ENCODE peak calls at places on chromosomes 11 and 22, in ten cellular contexts. M is transverse colon, P is HepG2, N is A549, C is stomach, Z is heart left ventricle, U is upper lobe of left lung, K is prostate gland, B is lower leg skin, W is Peyer's patch. Q is an unnamed sample.

GRCh38 chr11:107716884-107717532 is 5.2 kb upstream of the SLN start:
- DNase-seq in K (no peak), N (no peak), Z (no peak), C (no peak), P (no peak), W (no peak), U (no peak), M (no peak), B (no peak), Q (no peak)

GRCh38 chr11:105609341-105609781 is 512 bp upstream of the GRIA4 start:
- DNase-seq in U (no peak), Z (no peak), P (peak), B (no peak), N (no peak), C (no peak), K (no peak), W (no peak), M (no peak), Q (no peak)

GRCh38 chr11:78539566-78539965 is 35.1 kb downstream of the NARS2 start:
- DNase-seq in K (no peak), U (no peak), B (no peak), Z (no peak), C (no peak), W (no peak), N (no peak), M (no peak), P (peak), Q (no peak)

GRCh38 chr11:15202626-15203025 is 87.9 kb downstream of the INSC start:
- DNase-seq in K (no peak), M (no peak), U (no peak), C (no peak), B (no peak), P (no peak), W (no peak), Z (no peak), N (no peak), Q (no peak)

GRCh38 chr11:88434333-88434976 is 96.9 kb upstream of the CTSC start:
- DNase-seq in C (no peak), W (no peak), K (no peak), B (no peak), M (no peak), Z (no peak), U (no peak), N (peak), P (peak), Q (no peak)

GRCh38 chr11:103737791-103738190 is 298.6 kb upstream of the DDI1 start:
- DNase-seq in B (no peak), K (no peak), W (no peak), C (no peak), N (no peak), M (no peak), U (no peak), P (no peak), Z (peak), Q (no peak)

GRCh38 chr11:36333897-36334296 is 37.8 kb downstream of the PRR5L start:
- DNase-seq in W (no peak), B (no peak), Z (no peak), U (no peak), M (no peak), N (peak), K (no peak), P (no peak), C (no peak), Q (no peak)

GRCh38 chr11:2825886-2826678 is 59.5 kb downstream of the CDKN1C start:
- DNase-seq in W (no peak), K (peak), M (peak), Z (peak), B (peak), N (no peak), C (no peak), U (peak), P (peak), Q (peak)

GRCh38 chr22:20000246-20001081 is 16.2 kb downstream of the ARVCF start:
- DNase-seq in N (no peak), U (peak), B (no peak), Z (peak), P (peak), K (no peak), W (no peak), M (no peak), C (no peak), Q (no peak)

GRCh38 chr11:82775218-82775617 is 41.6 kb upstream of the FAM181B start:
- DNase-seq in W (no peak), B (no peak), Z (no peak), K (no peak), C (no peak), U (no peak), N (no peak), P (no peak), M (no peak), Q (no peak)

GRCh38 chr11:11916981-11917399 is 75.2 kb downstream of the USP47 start:
- DNase-seq in W (no peak), U (no peak), B (no peak), M (no peak), P (peak), C (no peak), N (no peak), K (no peak), Z (no peak), Q (peak)

GRCh38 chr11:24760681-24761080 is 263.8 kb downstream of the LUZP2 start:
- DNase-seq in K (no peak), U (no peak), N (no peak), M (no peak), P (no peak), W (no peak), C (no peak), Z (no peak), B (no peak), Q (no peak)

GRCh38 chr11:32071811-32072210 is 19.1 kb upstream of the RCN1 start:
- DNase-seq in C (no peak), P (peak), B (no peak), M (no peak), K (no peak), U (no peak), Z (no peak), W (no peak), N (peak), Q (no peak)

GRCh38 chr22:38981005-38981658 is 1.0 kb upstream of the APOBEC3B start:
- DNase-seq in K (peak), W (no peak), N (peak), Z (no peak), U (no peak), M (peak), B (no peak), P (peak), C (no peak), Q (no peak)

GRCh38 chr11:1928891-1929541 is 9.5 kb downstream of the TNNT3 start:
- DNase-seq in P (no peak), M (no peak), W (no peak), Z (no peak), K (no peak), B (no peak), N (no peak), C (no peak), U (peak), Q (no peak)

GRCh38 chr11:495537-495931 is 11.5 kb downstream of the RNH1 start:
- DNase-seq in N (no peak), W (no peak), Z (no peak), B (no peak), M (no peak), U (peak), K (no peak), C (no peak), P (no peak), Q (no peak)

DNA sequence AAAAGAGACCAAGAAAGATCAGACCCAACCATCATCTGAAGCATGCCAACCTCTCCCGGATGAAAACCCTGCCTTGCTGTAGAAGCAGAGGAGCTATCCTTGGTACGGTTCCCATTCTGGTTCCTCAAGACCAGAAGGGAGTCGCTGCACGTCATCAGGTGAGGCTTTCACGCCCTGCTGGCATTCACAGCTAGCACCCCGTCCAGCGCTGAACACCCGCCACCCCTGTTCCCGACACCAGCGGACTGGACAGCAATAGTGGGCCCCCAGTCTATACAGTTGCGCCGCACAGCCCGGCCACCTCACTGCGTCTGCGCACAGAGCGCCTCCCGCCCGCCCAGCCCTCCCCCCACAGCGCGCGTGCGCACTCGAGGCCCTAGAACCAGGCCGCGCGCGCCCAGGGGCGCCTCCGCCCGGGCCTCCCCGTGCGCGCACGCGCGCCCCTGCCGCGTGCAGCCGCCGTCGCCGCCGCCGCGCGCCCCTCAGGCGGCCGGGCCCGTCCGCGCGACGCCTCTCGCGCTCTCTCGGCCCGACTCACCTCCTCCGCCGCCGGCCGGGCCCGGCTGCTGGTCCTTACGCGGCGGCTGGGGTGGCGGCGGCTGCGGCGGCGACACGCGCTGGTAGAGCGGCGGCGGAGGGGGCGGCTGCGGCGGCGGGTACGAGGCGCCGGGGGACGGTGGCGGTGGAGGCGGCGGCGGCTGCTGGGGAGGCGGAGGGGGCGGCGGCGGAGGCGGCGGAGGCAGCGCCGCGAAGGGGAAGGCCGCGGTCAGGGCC is 706 bp downstream of the SF1 start:
- DNase-seq in C (peak), Z (peak), W (peak), B (peak), P (peak), M (peak), N (peak), U (peak), K (peak), Q (peak)
- TF ChIP-seq POLR2A in C (no peak), Z (no peak), W (no peak), B (no peak), P (peak), M (peak), N (peak), U (no peak), K (peak), Q (peak)

DNA sequence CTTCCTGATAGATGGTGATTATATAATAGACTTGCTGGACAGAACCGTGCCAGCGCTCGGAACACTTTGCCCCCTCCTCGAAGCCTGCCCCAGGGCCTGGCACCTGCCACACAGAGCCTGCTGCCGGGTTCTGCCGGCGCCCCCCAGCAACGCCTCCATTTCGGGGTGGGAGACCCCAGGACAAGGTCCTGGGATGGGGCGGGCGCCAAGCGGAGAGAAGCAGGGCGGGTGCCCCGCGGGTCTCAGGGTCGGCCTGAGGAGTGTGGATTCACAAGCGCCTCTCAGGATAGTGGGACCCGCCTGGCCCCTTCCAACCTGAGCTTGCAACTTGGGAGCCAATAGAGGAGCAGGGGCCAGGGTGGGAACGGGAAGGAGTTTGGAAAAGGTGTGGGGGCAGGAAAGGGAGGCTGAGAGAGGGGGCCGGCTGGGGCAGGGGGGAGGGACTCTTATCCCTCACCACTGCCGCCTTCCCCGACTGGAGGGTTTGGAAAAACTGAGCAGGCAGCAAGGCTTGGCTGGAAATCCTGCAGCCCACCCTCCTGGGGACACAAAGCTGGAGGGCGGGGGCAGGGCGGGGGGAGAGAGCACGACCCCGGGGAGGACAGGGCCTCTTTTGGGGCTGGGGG is 3.3 kb upstream of the BCL9L start:
- DNase-seq in C (no peak), P (peak), W (no peak), B (no peak), M (no peak), U (peak), Z (peak), N (peak), K (peak), Q (peak)
- H3K4me3 ChIP-seq in C (peak), P (peak), W (peak), B (peak), M (peak), U (peak), Z (peak), N (peak), K (peak), Q (peak)

DNA sequence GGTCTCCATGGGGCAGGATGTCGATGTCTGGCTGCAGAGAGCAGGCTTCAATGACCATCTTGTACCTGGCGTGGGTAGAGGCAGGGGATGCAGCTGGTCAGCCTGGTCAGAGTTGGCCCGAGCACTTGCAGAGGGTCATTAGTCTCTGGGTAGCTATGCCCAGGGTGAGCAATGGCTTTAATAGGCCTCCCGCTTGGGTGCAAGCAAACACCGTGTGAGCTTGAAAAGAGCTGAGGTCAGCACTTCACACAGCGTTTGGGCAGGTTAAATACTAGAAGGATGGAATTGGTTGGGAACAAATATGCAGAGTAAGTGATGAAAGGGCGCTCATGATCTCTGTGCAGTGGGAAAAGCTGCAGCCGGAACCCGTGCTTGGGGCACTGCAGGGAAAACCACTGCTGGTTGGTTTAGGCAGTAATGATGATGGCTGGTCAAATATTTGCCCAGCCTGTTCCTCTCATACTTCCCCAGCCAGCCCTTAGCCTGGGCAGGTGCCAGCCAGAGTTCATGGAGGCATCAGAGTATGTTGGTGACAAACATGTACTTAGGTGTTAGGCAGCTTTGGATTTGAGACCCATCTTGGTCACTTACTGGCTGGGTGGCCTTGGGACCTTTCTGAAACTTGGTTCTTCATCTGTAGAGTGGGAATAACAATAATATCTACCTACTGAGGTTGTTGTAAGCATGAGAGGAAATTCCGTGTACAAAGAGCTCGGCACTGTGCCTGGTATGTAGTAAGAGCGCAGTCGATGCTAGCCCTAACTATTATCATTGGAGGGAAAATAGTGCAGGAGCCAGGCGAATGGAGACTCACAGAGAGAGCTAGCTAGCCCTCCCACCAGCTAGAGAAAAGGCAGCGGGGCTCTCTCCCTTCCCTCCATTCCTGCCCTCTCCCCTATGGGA is 25.2 kb upstream of the KCNJ11 start:
- DNase-seq in M (peak), P (peak), C (peak), N (no peak), B (no peak), U (no peak), Z (no peak), W (no peak), K (peak), Q (no peak)
- TF ChIP-seq POLR2A in M (no peak), P (no peak), C (no peak), N (no peak), B (no peak), U (no peak), Z (no peak), W (no peak), K (no peak), Q (no peak)

DNA sequence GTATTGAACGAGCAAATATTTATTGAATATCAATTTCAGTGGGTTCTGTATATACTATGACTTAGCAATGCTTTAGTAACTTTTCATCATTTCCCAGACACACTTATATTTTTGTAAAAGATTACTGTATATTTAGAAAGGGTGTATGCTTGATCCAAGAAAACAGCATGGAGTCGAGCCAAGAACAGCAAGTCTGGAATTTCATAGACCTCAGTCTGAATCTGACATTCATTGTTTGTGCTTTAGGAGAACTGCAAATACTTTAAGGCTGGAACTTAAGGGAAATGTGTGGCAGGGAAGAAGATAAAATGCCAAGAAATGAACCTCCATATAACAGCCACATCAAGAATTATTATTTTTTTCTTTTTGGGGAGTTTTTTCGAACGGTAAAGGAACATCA is 1156.8 kb downstream of the LRRC4C start:
- DNase-seq in Z (no peak), B (no peak), N (no peak), P (no peak), C (no peak), M (no peak), W (no peak), K (no peak), U (no peak), Q (no peak)
- H3K4me3 ChIP-seq in Z (no peak), B (no peak), N (no peak), P (no peak), C (no peak), M (no peak), W (no peak), K (no peak), U (no peak), Q (no peak)

GRCh38 chr11:129364143-129364654 is 11.4 kb upstream of the BARX2 start:
- DNase-seq in U (peak), W (peak), N (peak), C (peak), P (peak), B (peak), Z (peak), K (peak), M (peak), Q (peak)
- TF ChIP-seq POLR2A in U (no peak), W (no peak), N (no peak), C (no peak), P (no peak), B (no peak), Z (no peak), K (no peak), M (no peak), Q (no peak)

GRCh38 chr11:70849031-70849430 is 403.3 kb downstream of the SHANK2 start:
- DNase-seq in K (no peak), N (no peak), Z (no peak), W (no peak), C (no peak), B (no peak), M (no peak), U (no peak), P (no peak), Q (no peak)

GRCh38 chr11:70854201-70854600 is 398.2 kb downstream of the SHANK2 start:
- DNase-seq in C (no peak), U (no peak), W (no peak), Z (no peak), B (no peak), N (no peak), K (no peak), M (no peak), P (no peak), Q (no peak)

GRCh38 chr11:70853103-70853830 is 399.1 kb downstream of the SHANK2 start:
- DNase-seq in C (no peak), U (peak), Z (no peak), P (no peak), B (no peak), N (no peak), W (no peak), M (no peak), K (no peak), Q (no peak)

GRCh38 chr11:70851907-70852306 is 400.5 kb downstream of the SHANK2 start:
- DNase-seq in N (no peak), C (no peak), K (no peak), U (peak), B (no peak), W (no peak), P (no peak), M (no peak), Z (no peak), Q (no peak)

DNA sequence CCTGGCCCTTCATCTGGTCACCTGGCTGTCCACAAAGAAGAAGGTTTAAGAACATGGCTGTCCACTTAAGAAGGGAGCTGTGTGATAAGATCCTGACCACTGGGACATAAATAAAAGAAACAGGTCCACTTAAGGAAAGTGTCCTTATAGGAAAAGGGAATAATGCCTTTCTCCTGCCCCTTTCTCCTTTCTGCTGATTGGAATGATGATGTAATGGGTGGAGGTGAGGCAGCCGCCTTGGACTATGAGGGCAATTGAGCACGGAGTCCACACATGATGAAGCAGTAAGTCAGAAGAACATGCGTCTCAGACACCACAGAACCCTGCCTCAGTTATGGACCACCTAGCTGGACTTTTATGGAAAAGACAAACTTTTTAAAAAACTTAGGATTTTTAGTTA is 401.1 kb downstream of the SHANK2 start:
- DNase-seq in B (no peak), U (no peak), N (no peak), Z (no peak), P (no peak), K (no peak), M (no peak), W (no peak), C (no peak), Q (no peak)
- H3K4me3 ChIP-seq in B (no peak), U (no peak), N (no peak), Z (no peak), P (no peak), K (no peak), M (no peak), W (no peak), C (no peak), Q (no peak)

GRCh38 chr11:113875414-113876073 is at the start of gene USP28:
- DNase-seq in N (peak), B (peak), C (peak), Z (peak), M (peak), U (peak), P (peak), K (peak), W (peak), Q (peak)

GRCh38 chr11:113874920-113875413 is 405 bp downstream of the USP28 start:
- DNase-seq in K (peak), P (no peak), C (no peak), W (peak), Z (no peak), N (no peak), M (no peak), U (no peak), B (no peak), Q (no peak)

GRCh38 chr11:113877673-113878060 is 2.3 kb upstream of the USP28 start:
- DNase-seq in U (no peak), B (peak), P (no peak), Z (no peak), M (no peak), W (no peak), K (no peak), C (no peak), N (no peak), Q (no peak)

GRCh38 chr11:113876798-113877672 is 1.7 kb upstream of the USP28 start:
- DNase-seq in N (no peak), W (no peak), C (no peak), M (no peak), Z (no peak), K (no peak), P (no peak), U (no peak), B (peak), Q (no peak)

GRCh38 chr11:113876074-113876797 is 864 bp upstream of the USP28 start:
- DNase-seq in N (no peak), W (peak), Z (no peak), U (no peak), P (no peak), K (no peak), M (peak), C (no peak), B (peak), Q (no peak)
- TF ChIP-seq POLR2A in N (no peak), W (no peak), Z (no peak), U (no peak), P (no peak), K (no peak), M (no peak), C (no peak), B (no peak), Q (no peak)